ENCODE peak calls at places on chromosomes 16 and 17, in seven cellular contexts. M, P, Y, W, L, K and I are unnamed samples. For H3K9me3, the result is how much of the 10 kb centered on the place peaks cover.

GRCh38 chr17:49180303-49180702 is 30.1 kb downstream of the GNGT2 start:
- DNase-seq in Y (peak), P (peak), M (peak), K (peak), L (peak), W (peak), I (peak)

GRCh38 chr16:85584989-85585388 is 28.1 kb upstream of the GSE1 start:
- DNase-seq in Y (no peak), K (no peak), L (no peak), P (no peak), M (no peak), W (no peak), I (no peak)

GRCh38 chr17:32802306-32802705 is 74.6 kb downstream of the MYO1D start:
- DNase-seq in L (no peak), M (no peak), P (no peak), Y (no peak), W (no peak), K (no peak), I (no peak)

GRCh38 chr17:17425591-17425990 is 51.2 kb upstream of the MED9 start:
- DNase-seq in P (no peak), K (no peak), L (no peak), M (no peak), Y (peak), W (no peak), I (no peak)

GRCh38 chr17:50326831-50327364 is 19.0 kb upstream of the XYLT2 start:
- DNase-seq in W (peak), M (no peak), L (no peak), Y (no peak), K (no peak), P (no peak), I (no peak)

GRCh38 chr16:17776888-17777287 is 306.1 kb upstream of the XYLT1 start:
- DNase-seq in Y (no peak), M (no peak), K (no peak), P (no peak), L (no peak), W (no peak), I (no peak)

GRCh38 chr16:27778171-27778925 is 228.4 kb downstream of the KATNIP start:
- DNase-seq in L (no peak), Y (no peak), W (no peak), P (no peak), M (peak), K (no peak), I (no peak)

GRCh38 chr17:50687200-50688066 is 20.3 kb downstream of the ANKRD40 start:
- DNase-seq in L (peak), W (peak), P (no peak), Y (peak), M (peak), K (no peak), I (no peak)

GRCh38 chr17:82754297-82755208 is 2.7 kb downstream of the TBCD start:
- DNase-seq in K (peak), W (peak), L (no peak), Y (no peak), P (no peak), M (no peak), I (no peak)

GRCh38 chr17:78411241-78411855 is 32.9 kb downstream of the PGS1 start:
- DNase-seq in M (no peak), W (no peak), L (no peak), P (no peak), Y (no peak), K (no peak), I (no peak)

GRCh38 chr17:49970498-49970897 is 1.5 kb downstream of the DLX4 start:
- DNase-seq in M (no peak), L (no peak), K (no peak), Y (no peak), P (no peak), W (peak), I (no peak)

DNA sequence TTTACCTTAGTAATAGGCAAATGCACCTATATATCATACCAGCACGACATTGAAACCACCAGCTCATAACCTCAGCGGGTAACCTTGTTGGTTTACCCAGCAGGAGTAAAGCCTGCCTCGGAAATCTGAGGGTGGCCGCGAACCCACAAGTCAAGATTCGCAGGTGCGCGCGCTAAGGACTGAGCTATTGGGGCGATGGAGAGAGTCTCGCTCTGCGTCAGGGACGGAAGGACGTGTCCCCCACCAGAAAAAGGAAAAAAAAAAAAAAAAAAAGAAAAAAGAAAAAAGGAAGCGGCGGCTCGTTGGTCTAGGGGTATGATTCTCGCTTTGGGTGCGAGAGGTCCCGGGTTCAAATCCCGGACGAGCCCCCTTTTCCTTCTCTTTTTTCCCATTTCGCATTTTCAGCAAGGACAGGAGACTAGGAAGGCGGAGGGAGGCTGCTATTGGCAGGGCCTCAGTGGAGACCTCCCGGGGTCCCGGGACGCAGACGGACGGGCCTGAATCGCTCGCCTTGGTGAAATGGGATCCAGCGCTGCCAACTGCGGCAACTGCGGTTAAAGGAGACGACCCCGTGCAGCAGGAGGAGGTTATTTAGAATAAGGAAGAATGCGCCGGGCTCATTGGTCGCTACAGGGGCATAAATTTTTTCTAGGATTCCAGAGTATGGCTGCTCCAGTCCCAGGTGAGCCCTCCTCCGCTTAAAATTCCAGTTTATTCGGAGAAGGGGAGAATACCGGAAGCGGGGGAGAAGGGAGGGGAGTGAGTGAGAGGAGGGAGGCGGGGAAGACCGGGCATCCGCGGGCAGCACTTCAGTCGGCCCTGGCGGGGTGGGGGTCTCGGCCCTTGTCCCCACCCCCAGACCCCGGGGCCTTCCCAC is at the start of gene OR1F1:
- DNase-seq in L (no peak), Y (peak), M (peak), P (no peak), W (peak), K (no peak), I (no peak)
- H3K9me3 ChIP-seq in L (under half), Y (under half), M (under half), P (under half), W (under half), K (under half), I (under half)

GRCh38 chr17:81126281-81127132 is 38.8 kb upstream of the PVALEF start:
- DNase-seq in W (no peak), L (no peak), Y (no peak), M (no peak), K (no peak), P (no peak), I (no peak)

GRCh38 chr17:81124377-81124776 is 40.9 kb upstream of the PVALEF start:
- DNase-seq in M (no peak), K (no peak), Y (no peak), P (no peak), W (no peak), L (no peak), I (no peak)

GRCh38 chr17:81127526-81128177 is 37.7 kb upstream of the PVALEF start:
- DNase-seq in P (no peak), W (no peak), Y (no peak), M (no peak), L (no peak), K (no peak), I (no peak)

GRCh38 chr17:81127133-81127455 is 38.2 kb upstream of the PVALEF start:
- DNase-seq in Y (no peak), L (no peak), K (no peak), W (no peak), M (no peak), P (no peak), I (no peak)

GRCh38 chr17:81125573-81126081 is 39.7 kb upstream of the PVALEF start:
- DNase-seq in W (no peak), Y (no peak), L (no peak), M (no peak), K (no peak), P (no peak), I (no peak)
- H3K4me3 ChIP-seq in W (no peak), Y (no peak), L (no peak), M (no peak), K (no peak), P (no peak), I (no peak)

DNA sequence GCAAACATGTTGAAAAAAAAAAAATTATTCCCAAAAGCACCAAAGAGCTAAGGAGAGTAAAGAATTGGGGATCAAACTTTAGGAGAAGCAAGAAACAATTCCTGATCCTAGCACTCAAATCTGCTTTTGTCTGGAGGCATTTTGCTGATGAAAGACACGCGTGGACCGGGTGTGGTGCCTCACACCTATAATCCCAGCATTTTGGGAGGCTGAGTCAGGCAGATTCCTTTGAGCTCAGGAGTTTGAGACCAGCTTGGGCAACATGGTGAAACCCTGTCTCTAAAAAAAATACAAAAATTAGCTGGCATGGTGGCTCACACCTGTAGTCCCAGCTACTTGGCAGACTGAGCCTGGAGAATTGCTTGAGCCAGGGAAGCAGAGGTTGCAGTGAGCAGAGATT is 35.4 kb downstream of the ZFP90 start:
- DNase-seq in K (no peak), L (no peak), P (no peak), Y (no peak), W (no peak), M (no peak), I (no peak)
- H3K9me3 ChIP-seq in K (half or more), L (half or more), P (half or more), Y (under half), W (half or more), M (under half), I (half or more)

GRCh38 chr17:66275651-66276050 is 26.8 kb upstream of the PRKCA start:
- DNase-seq in L (no peak), K (no peak), M (no peak), W (no peak), P (no peak), Y (peak), I (no peak)

GRCh38 chr17:66270106-66270505 is 32.3 kb upstream of the PRKCA start:
- DNase-seq in K (no peak), Y (no peak), M (no peak), P (no peak), W (no peak), L (no peak), I (no peak)

GRCh38 chr17:66273391-66273722 is 29.1 kb upstream of the PRKCA start:
- DNase-seq in W (no peak), Y (no peak), P (no peak), M (no peak), K (no peak), L (no peak), I (no peak)

GRCh38 chr17:66271512-66271911 is 30.9 kb upstream of the PRKCA start:
- DNase-seq in L (no peak), P (no peak), M (no peak), W (no peak), Y (no peak), K (no peak), I (no peak)

DNA sequence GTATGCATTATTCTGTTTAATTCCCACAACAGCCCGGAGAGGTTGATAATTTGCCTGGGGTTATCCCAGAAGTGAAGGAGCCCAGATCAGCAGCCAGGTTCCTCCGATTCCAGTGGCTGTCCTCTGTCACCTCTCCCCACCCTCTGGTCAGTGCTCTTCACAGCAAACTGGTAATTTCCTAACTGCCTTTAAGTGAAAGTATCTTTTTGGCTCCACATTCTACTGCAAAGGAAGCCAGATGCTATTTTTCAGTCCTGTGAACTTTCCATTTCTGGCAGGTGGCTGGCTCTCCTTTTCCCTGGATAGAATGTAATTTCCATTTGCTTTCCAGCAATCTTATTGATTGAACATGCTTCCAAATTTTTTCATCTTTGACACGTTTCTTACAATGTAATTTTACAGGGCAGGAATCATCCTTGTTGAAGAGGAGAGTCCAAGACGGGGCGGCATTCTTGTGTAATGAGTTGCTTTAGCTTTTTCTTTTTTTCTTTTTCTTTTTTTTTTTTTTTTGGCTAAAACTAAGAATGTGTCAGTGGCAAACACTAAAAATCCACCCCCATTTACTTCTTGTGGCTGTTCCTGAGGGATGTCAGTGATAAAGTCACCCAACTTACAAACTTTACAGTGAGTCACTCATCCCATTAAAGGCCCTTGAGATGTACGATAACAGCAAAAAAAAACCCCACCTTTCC is 29.6 kb upstream of the PRKCA start:
- DNase-seq in K (no peak), M (no peak), W (no peak), P (no peak), L (no peak), Y (peak), I (no peak)
- H3K4me3 ChIP-seq in K (no peak), M (peak), W (no peak), P (no peak), L (no peak), Y (no peak), I (no peak)

DNA sequence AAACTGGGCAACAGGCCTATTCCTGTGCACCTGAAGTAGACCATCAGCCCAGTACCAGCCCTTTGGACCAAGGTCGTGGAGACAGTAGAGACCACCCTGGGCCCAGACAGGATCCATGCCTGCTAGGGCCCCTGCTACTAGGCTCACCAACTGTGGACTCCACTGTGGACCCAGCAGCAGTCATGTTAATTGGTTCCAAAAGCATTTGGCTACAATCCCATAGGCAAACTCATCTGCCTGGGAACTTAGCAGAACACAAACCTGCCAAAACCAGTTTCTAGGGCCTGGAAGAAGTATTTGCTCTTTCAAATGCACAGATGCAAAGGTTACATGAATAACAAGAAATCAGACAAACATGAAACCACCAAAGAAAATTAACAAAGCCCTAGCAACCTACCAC is 53.1 kb downstream of the ACSM2A start:
- DNase-seq in M (no peak), L (no peak), P (no peak), Y (no peak), K (no peak), W (no peak), I (no peak)
- H3K9me3 ChIP-seq in M (under half), L (under half), P (under half), Y (under half), K (under half), W (under half), I (under half)

DNA sequence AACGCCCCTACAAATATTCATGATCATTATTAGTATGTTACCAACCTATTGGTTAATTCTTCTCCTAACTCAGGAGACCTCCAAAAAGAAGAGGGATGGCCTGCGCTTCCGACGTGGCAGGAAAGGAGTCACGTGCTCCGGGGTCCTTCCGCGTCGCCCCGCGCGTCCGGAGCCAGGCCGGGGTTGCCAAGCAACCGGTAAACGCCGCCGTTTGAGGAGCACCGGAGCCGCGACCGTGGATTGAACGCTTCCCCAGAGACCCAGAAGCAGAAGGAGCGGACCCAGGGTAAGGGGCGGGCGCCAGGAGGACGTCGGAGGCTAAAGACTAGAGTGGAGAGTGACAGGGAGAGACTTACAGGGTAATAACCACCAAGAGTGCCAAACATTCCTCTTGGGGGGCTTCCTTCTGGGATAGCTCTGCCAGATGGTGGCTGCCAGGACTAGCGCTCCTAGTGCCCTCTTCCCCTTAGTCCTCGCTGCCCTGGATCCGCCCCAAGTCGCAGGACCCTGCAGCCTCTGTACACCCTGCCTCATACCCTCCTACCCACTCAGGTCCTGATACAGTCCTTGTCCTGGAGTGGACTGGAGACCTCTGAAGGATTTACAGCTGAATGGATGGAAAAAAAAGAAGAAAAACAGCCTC is at the start of gene DNAI2:
- DNase-seq in M (peak), Y (peak), L (no peak), W (peak), P (no peak), K (peak), I (no peak)
- H3K4me3 ChIP-seq in M (no peak), Y (no peak), L (no peak), W (no peak), P (no peak), K (peak), I (no peak)

GRCh38 chr16:24572069-24572468 is 32.7 kb downstream of the RBBP6 start:
- DNase-seq in L (no peak), Y (no peak), M (no peak), K (no peak), P (no peak), W (no peak), I (no peak)
- H3K9me3 ChIP-seq in L (under half), Y (under half), M (under half), K (under half), P (under half), W (half or more), I (under half)

GRCh38 chr17:46756861-46757260 is 61.6 kb downstream of the WNT3 start:
- DNase-seq in K (no peak), P (no peak), M (no peak), W (peak), Y (no peak), L (no peak), I (no peak)

GRCh38 chr17:46756061-46756735 is 62.3 kb downstream of the WNT3 start:
- DNase-seq in Y (no peak), W (no peak), K (no peak), P (no peak), M (no peak), L (no peak), I (no peak)

GRCh38 chr17:46751425-46751824 is 67.1 kb downstream of the WNT3 start:
- DNase-seq in W (no peak), L (no peak), Y (no peak), M (no peak), P (no peak), K (no peak), I (no peak)
- H3K4me3 ChIP-seq in W (no peak), L (no peak), Y (no peak), M (no peak), P (no peak), K (no peak), I (no peak)